ENCODE peak calls at places on chromosomes 4 and X, in six cellular contexts. T is kidney epithelial cell, A is lower leg skin, W is endothelial cell, F is transverse colon, R is neural crest cell. N is an unnamed sample.

GRCh38 chrX:46574941-46575381 is 1.4 kb downstream of the CHST7 start:
- DNase-seq in T (no peak), A (peak), W (peak), F (no peak), R (no peak), N (no peak)

GRCh38 chr4:123418486-123418931 is 21.9 kb downstream of the SPRY1 start:
- DNase-seq in T (peak), A (no peak), W (peak), F (no peak), R (no peak), N (no peak)

GRCh38 chr4:88672987-88673386 is 24.6 kb downstream of the NAP1L5 start:
- DNase-seq in T (no peak), A (no peak), W (peak), F (no peak), R (peak), N (no peak)

GRCh38 chr4:111773858-111774257 is 371.4 kb upstream of the FAM241A start:
- DNase-seq in T (no peak), A (no peak), W (no peak), F (peak), R (no peak), N (no peak)

GRCh38 chrX:44459501-44459900 is 83.2 kb downstream of the FUNDC1 start:
- DNase-seq in T (no peak), A (no peak), W (no peak), F (no peak), R (no peak), N (no peak)

GRCh38 chrX:42117318-42117717 is 194.0 kb upstream of the CASK start:
- DNase-seq in T (no peak), A (no peak), W (no peak), F (no peak), R (no peak), N (no peak)

GRCh38 chr4:143700060-143700419 is 435 bp downstream of the FREM3 start:
- DNase-seq in T (no peak), A (no peak), W (peak), F (no peak), R (no peak), N (no peak)

GRCh38 chrX:136255543-136255942 is 4.3 kb upstream of the MAP7D3 start:
- DNase-seq in T (no peak), A (no peak), W (no peak), F (no peak), R (no peak), N (no peak)

GRCh38 chr4:101689220-101689619 is 101.3 kb upstream of the BANK1 start:
- DNase-seq in T (no peak), A (no peak), W (no peak), F (no peak), R (no peak), N (no peak)

GRCh38 chrX:40544343-40545250 is 36.2 kb upstream of the ATP6AP2 start:
- DNase-seq in T (no peak), A (no peak), W (peak), F (no peak), R (no peak), N (no peak)

GRCh38 chr4:167622481-167623240 is 388.4 kb upstream of the SPOCK3 start:
- DNase-seq in T (no peak), A (no peak), W (peak), F (peak), R (peak), N (no peak)

GRCh38 chr4:144302704-144303536 is 162.4 kb upstream of the GYPA start:
- DNase-seq in T (no peak), A (no peak), W (no peak), F (no peak), R (no peak), N (no peak)

GRCh38 chrX:64188901-64189300 is 16.6 kb downstream of the AMER1 start:
- DNase-seq in T (no peak), A (no peak), W (no peak), F (no peak), R (no peak), N (no peak)

GRCh38 chr4:73868206-73869129 is 725 bp upstream of the CXCL1 start:
- DNase-seq in T (no peak), A (no peak), W (no peak), F (no peak), R (no peak), N (no peak)

GRCh38 chr4:86856896-86857295 is 7.7 kb upstream of the SLC10A6 start:
- DNase-seq in T (no peak), A (no peak), W (no peak), F (no peak), R (no peak), N (no peak)

GRCh38 chrX:136635235-136635634 is 12.7 kb upstream of the CD40LG start:
- DNase-seq in T (no peak), A (no peak), W (no peak), F (no peak), R (no peak), N (no peak)

GRCh38 chr4:76681996-76682395 is 215.9 kb downstream of the SOWAHB start:
- DNase-seq in T (no peak), A (no peak), W (no peak), F (no peak), R (no peak), N (no peak)

GRCh38 chrX:111447298-111447697 is 35.3 kb upstream of the DCX start:
- DNase-seq in T (no peak), A (no peak), W (peak), F (no peak), R (peak), N (no peak)

GRCh38 chr4:47483722-47484121 is 1.4 kb upstream of the ATP10D start:
- DNase-seq in T (no peak), A (no peak), W (no peak), F (no peak), R (no peak), N (no peak)

GRCh38 chr4:76748649-76749048 is 149.3 kb downstream of the SOWAHB start:
- DNase-seq in T (no peak), A (no peak), W (peak), F (peak), R (no peak), N (no peak)

GRCh38 chr4:153555730-153556440 is 89.7 kb downstream of the TMEM131L start:
- DNase-seq in T (peak), A (no peak), W (no peak), F (peak), R (no peak), N (no peak)

GRCh38 chr4:48259748-48260147 is 9.9 kb downstream of the TEC start:
- DNase-seq in T (no peak), A (no peak), W (no peak), F (no peak), R (no peak), N (no peak)

GRCh38 chrX:37060999-37061398 is 52.8 kb downstream of the FAM47C start:
- DNase-seq in T (peak), A (no peak), W (peak), F (no peak), R (peak), N (no peak)

GRCh38 chr4:122045533-122045932 is 93.7 kb upstream of the TRPC3 start:
- DNase-seq in T (peak), A (no peak), W (no peak), F (no peak), R (no peak), N (no peak)

GRCh38 chrX:140393507-140393906 is 111.4 kb downstream of the SOX3 start:
- DNase-seq in T (no peak), A (no peak), W (no peak), F (no peak), R (no peak), N (no peak)

GRCh38 chrX:71870337-71871098 is 40.1 kb upstream of the NHSL2 start:
- DNase-seq in T (no peak), A (no peak), W (peak), F (no peak), R (peak), N (no peak)
- TF ChIP-seq CTCF in T (peak), A (no peak), W (peak), F (no peak), R (peak), N (no peak)

GRCh38 chr4:33649015-33649414 is 2595.3 kb downstream of the ARAP2 start:
- DNase-seq in T (no peak), A (no peak), W (peak), F (no peak), R (no peak), N (no peak)
- TF ChIP-seq CTCF in T (peak), A (no peak), W (peak), F (no peak), R (peak), N (no peak)

GRCh38 chrX:23908219-23909003 is 605 bp downstream of the CXorf58 start:
- DNase-seq in T (no peak), A (no peak), W (peak), F (no peak), R (no peak), N (no peak)
- TF ChIP-seq CTCF in T (peak), A (no peak), W (peak), F (no peak), R (peak), N (peak)

DNA sequence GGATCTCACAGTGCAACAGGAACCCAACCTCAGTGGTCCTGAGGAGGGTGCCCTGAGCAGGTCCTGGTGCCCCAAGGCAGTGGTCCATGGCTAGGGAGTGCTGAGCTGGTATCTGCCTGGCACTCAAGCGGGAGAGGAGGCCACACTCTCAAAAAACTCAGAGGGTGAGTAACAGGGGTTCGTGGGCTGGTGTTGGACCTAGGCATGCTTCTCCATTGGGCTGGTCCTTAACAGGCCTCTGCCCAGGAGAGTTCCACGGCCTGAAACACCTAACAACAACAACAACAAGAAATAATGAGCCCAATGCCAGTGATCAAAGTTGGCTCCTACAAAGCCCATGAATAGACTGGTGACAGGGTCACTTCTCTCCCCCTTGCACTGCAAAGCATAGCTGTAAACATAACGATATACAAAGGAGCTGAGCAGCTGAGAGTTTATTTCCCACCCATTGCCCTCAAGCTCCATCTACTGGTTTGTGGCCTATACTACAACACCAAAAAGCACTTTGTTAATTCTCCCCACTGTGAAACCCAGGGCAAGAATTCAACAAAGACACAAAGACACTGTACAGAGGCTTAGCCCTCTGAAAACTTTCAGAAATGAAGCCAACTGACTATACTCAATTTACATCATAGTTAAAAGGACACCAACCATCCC is 736.2 kb upstream of the ADGRL3 start:
- DNase-seq in T (no peak), A (no peak), W (peak), F (no peak), R (no peak), N (no peak)
- TF ChIP-seq CTCF in T (peak), A (no peak), W (no peak), F (no peak), R (peak), N (no peak)